ENCODE peak calls at places on chromosome 4, in six cellular contexts. W is WERI-Rb-1, B is pancreas, J is WTC11, M is type B pancreatic cell, C is body of pancreas. F is an unnamed sample.
A peak's percentile ranks its signal among the peaks of the same experiment; 100 is the strongest.

GRCh38 chr4:83334425-83335241 is at the start of gene HPSE:
- DNase-seq in W (peak; percentile 88), B (peak; percentile 67), J (peak; percentile 89), M (peak; percentile 78), C (peak; percentile 79), F (no peak)

GRCh38 chr4:101345596-101346311 is 1.6 kb downstream of the PPP3CA start:
- DNase-seq in W (peak; percentile 74), B (peak; percentile 53), J (peak; percentile 35), M (peak; percentile 69), C (peak; percentile 42), F (no peak)

GRCh38 chr4:2417196-2417764 is 1.2 kb downstream of the ZFYVE28 start:
- DNase-seq in W (no peak), B (no peak), J (no peak), M (peak; percentile 68), C (no peak), F (no peak)

GRCh38 chr4:181701911-181702310 is 541.3 kb upstream of the TENM3 start:
- DNase-seq in W (no peak), B (no peak), J (no peak), M (no peak), C (no peak), F (no peak)

GRCh38 chr4:183540498-183540953 is 35.7 kb downstream of the ING2 start:
- DNase-seq in W (no peak), B (no peak), J (no peak), M (no peak), C (peak; percentile 22), F (no peak)

GRCh38 chr4:78032446-78032845 is 24.7 kb upstream of the FRAS1 start:
- DNase-seq in W (peak; percentile 24), B (no peak), J (no peak), M (no peak), C (no peak), F (no peak)

GRCh38 chr4:1053080-1053661 is 41.7 kb downstream of the FGFRL1 start:
- DNase-seq in W (no peak), B (peak; percentile 11), J (no peak), M (no peak), C (no peak), F (no peak)

GRCh38 chr4:29405151-29405550 is 1315.0 kb upstream of the PCDH7 start:
- DNase-seq in W (no peak), B (no peak), J (no peak), M (no peak), C (no peak), F (no peak)

GRCh38 chr4:80492761-80493160 is 157.2 kb downstream of the CFAP299 start:
- DNase-seq in W (no peak), B (no peak), J (no peak), M (no peak), C (no peak), F (no peak)

GRCh38 chr4:153154010-153154975 is 50.0 kb upstream of the TRIM2 start:
- DNase-seq in W (no peak), B (no peak), J (no peak), M (no peak), C (peak; percentile 24), F (no peak)

GRCh38 chr4:71184195-71184781 is 154.5 kb upstream of the SLC4A4 start:
- DNase-seq in W (peak; percentile 38), B (peak; percentile 51), J (peak; percentile 29), M (no peak), C (peak; percentile 61), F (peak; percentile 15)

GRCh38 chr4:186726150-186726439 is 2.4 kb upstream of the FAT1 start:
- DNase-seq in W (no peak), B (no peak), J (no peak), M (no peak), C (no peak), F (peak; percentile 51)

GRCh38 chr4:169110633-169111032 is 100.6 kb upstream of the CBR4 start:
- DNase-seq in W (no peak), B (no peak), J (no peak), M (no peak), C (no peak), F (no peak)

GRCh38 chr4:173176010-173176409 is 7.4 kb downstream of the GALNT7 start:
- DNase-seq in W (no peak), B (no peak), J (no peak), M (no peak), C (no peak), F (no peak)

GRCh38 chr4:188941524-188942109 is 802.4 kb downstream of the TRIML1 start:
- DNase-seq in W (no peak), B (no peak), J (no peak), M (no peak), C (no peak), F (peak; percentile 74)

GRCh38 chr4:185424905-185425599 is 712 bp downstream of the UFSP2 start:
- DNase-seq in W (no peak), B (no peak), J (no peak), M (no peak), C (no peak), F (no peak)

DNA sequence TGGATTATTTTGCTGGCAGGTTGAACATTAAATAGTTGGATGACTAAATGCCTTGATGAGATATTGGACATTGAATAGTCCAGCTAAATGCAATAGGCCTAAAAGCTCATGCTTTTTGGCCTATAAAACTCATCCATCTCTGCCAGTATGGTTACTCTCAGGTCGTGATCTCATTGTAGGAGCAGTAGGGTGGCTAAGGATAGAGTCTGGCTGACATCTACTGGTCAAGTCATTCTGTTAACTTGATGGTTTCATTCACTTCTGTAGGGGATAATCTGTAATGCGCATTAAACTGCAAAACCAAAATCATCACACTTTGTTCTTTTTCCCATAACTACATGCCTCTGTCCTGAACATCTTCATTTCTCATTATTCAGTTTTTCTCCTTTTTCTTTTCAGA is 227.0 kb downstream of the DKK2 start:
- DNase-seq in W (peak; percentile 44), B (no peak), J (no peak), M (no peak), C (no peak), F (no peak)
- TF ChIP-seq CTCF in W (peak; percentile 75), B (no peak), J (no peak), M (peak; percentile 51), C (no peak), F (peak; percentile 23)

DNA sequence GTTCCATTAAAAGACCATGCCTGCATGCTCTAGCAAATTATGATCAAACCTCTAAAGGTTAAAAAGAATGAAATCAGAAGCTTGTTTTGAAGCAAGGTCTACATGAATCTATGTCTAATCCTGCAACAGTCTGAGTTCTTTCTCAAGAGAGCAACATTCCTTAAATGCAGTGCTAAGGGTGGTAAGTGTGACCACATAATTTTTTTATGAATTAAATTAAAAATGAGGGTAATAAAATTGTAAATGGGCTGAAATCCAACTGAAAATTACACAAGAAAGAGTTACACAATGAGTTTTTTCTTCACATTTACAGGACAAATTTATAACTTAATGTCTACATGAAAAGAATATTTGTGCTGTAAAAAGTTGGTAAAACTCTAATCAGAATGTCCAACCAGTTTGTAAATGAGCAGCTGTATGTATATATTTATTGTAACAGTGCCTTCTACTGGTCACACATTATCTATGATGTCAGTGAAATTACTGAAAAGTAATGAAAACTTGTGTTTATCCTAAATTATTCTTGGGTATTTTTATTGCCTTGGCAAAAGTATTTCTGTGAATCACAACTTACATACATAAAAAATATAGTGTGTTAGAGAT is 336.3 kb upstream of the PITX2 start:
- DNase-seq in W (no peak), B (no peak), J (no peak), M (no peak), C (no peak), F (no peak)
- TF ChIP-seq CTCF in W (no peak), B (no peak), J (no peak), M (peak; percentile 56), C (peak; percentile 34), F (peak; percentile 16)

GRCh38 chr4:147015531-147015930 is 69.9 kb upstream of the TTC29 start:
- DNase-seq in W (no peak), B (no peak), J (no peak), M (no peak), C (no peak), F (no peak)

GRCh38 chr4:147014946-147015345 is 69.3 kb upstream of the TTC29 start:
- DNase-seq in W (no peak), B (no peak), J (no peak), M (no peak), C (no peak), F (no peak)

GRCh38 chr4:147025042-147025441 is 79.4 kb upstream of the TTC29 start:
- DNase-seq in W (no peak), B (no peak), J (no peak), M (no peak), C (no peak), F (no peak)

GRCh38 chr4:147017081-147017480 is 71.4 kb upstream of the TTC29 start:
- DNase-seq in W (no peak), B (no peak), J (no peak), M (no peak), C (no peak), F (no peak)

GRCh38 chr4:147019061-147019460 is 73.4 kb upstream of the TTC29 start:
- DNase-seq in W (peak; percentile 81), B (peak; percentile 26), J (peak; percentile 74), M (no peak), C (peak; percentile 30), F (peak; percentile 17)
- TF ChIP-seq CTCF in W (peak; percentile 86), B (no peak), J (peak; percentile 48), M (peak; percentile 75), C (peak; percentile 53), F (peak; percentile 70)

GRCh38 chr4:5409237-5409636 is 299.1 kb downstream of the EVC2 start:
- DNase-seq in W (no peak), B (no peak), J (no peak), M (no peak), C (no peak), F (no peak)

GRCh38 chr4:5412296-5412695 is 296.1 kb downstream of the EVC2 start:
- DNase-seq in W (no peak), B (no peak), J (no peak), M (peak; percentile 18), C (no peak), F (no peak)

DNA sequence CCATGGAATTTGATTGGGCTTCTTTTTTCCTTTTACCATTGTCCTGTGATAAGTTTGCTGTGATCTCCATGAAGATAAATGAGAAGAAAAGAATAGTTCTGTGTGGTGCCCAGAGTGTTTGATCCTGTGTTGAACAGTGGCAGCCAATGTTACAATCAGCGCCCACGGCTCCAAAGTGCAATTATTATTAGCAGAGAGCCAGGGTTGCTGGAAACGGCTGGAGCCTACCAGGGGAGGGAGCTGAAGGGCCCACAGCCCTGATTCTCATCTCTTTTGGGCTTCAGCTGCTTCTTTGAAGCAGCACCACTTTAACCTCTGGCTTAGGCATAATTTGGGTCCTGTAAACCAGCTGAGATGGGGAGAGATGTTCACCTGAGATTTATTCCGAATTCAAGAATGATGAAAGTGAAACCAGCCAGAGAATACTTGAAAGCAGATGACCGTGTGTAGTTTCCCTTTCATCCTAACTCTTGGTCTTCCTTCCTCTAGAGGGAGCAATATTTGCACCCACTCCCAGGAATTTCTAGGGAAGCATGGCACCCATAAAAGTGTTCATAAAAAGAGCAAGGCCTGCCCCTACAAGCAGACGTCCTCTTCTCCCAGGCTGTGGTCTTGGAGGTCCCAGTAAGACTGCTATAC is 298.3 kb downstream of the EVC2 start:
- DNase-seq in W (peak; percentile 17), B (no peak), J (no peak), M (peak; percentile 36), C (no peak), F (no peak)
- TF ChIP-seq CTCF in W (peak; percentile 41), B (no peak), J (no peak), M (no peak), C (no peak), F (peak; percentile 29)

F was measured in Panc1.